ENCODE peak calls at places on chromosomes 6 and 20, in five cellular contexts. E is brain microvascular endothelial cell, I is psoas muscle, A is endodermal cell, Y is fibroblast of mammary gland. K is an unnamed sample.

GRCh38 chr6:155234687-155235543 is 28.9 kb upstream of the CLDN20 start:
- DNase-seq in Y (no peak), E (no peak), A (peak), I (no peak), K (no peak)

GRCh38 chr6:5084787-5085637 is at the start of gene PPP1R3G:
- DNase-seq in A (peak), Y (peak), I (peak), E (peak), K (peak)

GRCh38 chr6:134060491-134061106 is 8.2 kb upstream of the SLC2A12 start:
- DNase-seq in E (peak), Y (peak), A (peak), I (no peak), K (peak)

GRCh38 chr6:84033523-84034451 is at the start of gene MRAP2:
- DNase-seq in Y (peak), E (peak), A (peak), I (no peak), K (peak)

GRCh38 chr6:137631323-137631722 is 137.1 kb upstream of the OLIG3 start:
- DNase-seq in A (no peak), I (no peak), E (no peak), Y (no peak), K (peak)

GRCh38 chr6:132798820-132799538 is 542 bp upstream of the SLC18B1 start:
- DNase-seq in Y (peak), E (peak), A (peak), I (peak), K (peak)

GRCh38 chr6:15628499-15629131 is 34.2 kb downstream of the DTNBP1 start:
- DNase-seq in E (peak), A (no peak), Y (peak), I (no peak), K (peak)

GRCh38 chr6:161418458-161418945 is 144.6 kb upstream of the AGPAT4 start:
- DNase-seq in E (peak), A (peak), I (no peak), Y (peak), K (peak)

GRCh38 chr20:7650481-7650880 is 289.8 kb downstream of the HAO1 start:
- DNase-seq in Y (peak), E (peak), A (no peak), I (no peak), K (no peak)

GRCh38 chr6:85516168-85516567 is 66.3 kb downstream of the NT5E start:
- DNase-seq in I (no peak), Y (no peak), E (no peak), A (no peak), K (peak)

GRCh38 chr6:148934956-148935355 is 188.1 kb downstream of the UST start:
- DNase-seq in I (no peak), Y (peak), A (no peak), E (no peak), K (no peak)

GRCh38 chr20:20690676-20691476 is 21.6 kb downstream of the RALGAPA2 start:
- DNase-seq in E (no peak), Y (peak), A (no peak), I (no peak), K (no peak)

GRCh38 chr6:18115356-18115755 is 7.1 kb downstream of the NHLRC1 start:
- DNase-seq in I (no peak), Y (no peak), E (no peak), A (no peak), K (peak)

GRCh38 chr20:22795455-22795854 is 211.1 kb upstream of the FOXA2 start:
- DNase-seq in Y (peak), A (no peak), E (no peak), I (no peak), K (no peak)

GRCh38 chr6:107083921-107084320 is 31.4 kb downstream of the BEND3 start:
- DNase-seq in E (no peak), A (peak), I (no peak), Y (no peak), K (no peak)

GRCh38 chr6:56851104-56851503 is 103.8 kb upstream of the BEND6 start:
- DNase-seq in Y (peak), E (peak), I (no peak), A (peak), K (peak)

DNA sequence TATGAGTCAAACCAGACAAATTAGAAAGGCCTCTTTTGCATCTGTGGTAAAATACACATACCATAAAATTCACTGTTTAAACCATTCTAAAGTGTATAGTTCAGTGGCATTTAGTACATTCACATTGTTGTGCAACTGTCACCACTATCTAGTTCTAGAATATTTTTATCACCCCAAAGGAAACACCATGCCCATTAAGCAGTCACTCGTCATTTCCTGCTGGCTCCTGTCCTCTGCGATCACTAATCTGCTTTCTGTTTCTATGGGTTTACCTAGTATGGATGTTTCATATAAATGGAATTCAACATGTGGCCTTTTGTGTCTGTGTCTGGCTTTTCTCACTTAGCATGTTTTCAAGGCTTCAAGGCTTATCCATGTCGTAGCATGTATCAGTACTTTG is 269.2 kb downstream of the PHF3 start:
- DNase-seq in E (peak), I (no peak), A (no peak), Y (peak), K (peak)
- TF ChIP-seq CTCF in E (no peak), I (no peak), A (no peak), Y (no peak), K (no peak)

GRCh38 chr6:168442646-168443045 is 1.7 kb downstream of the SMOC2 start:
- DNase-seq in E (no peak), A (peak), I (no peak), Y (no peak), K (no peak)

GRCh38 chr6:168441434-168442391 is 729 bp downstream of the SMOC2 start:
- DNase-seq in E (no peak), Y (no peak), I (no peak), A (peak), K (no peak)

GRCh38 chr6:168437751-168438150 is 3.2 kb upstream of the SMOC2 start:
- DNase-seq in E (no peak), A (no peak), I (no peak), Y (no peak), K (no peak)

GRCh38 chr6:168439791-168440491 is 1.0 kb upstream of the SMOC2 start:
- DNase-seq in E (no peak), A (no peak), Y (no peak), I (no peak), K (no peak)

DNA sequence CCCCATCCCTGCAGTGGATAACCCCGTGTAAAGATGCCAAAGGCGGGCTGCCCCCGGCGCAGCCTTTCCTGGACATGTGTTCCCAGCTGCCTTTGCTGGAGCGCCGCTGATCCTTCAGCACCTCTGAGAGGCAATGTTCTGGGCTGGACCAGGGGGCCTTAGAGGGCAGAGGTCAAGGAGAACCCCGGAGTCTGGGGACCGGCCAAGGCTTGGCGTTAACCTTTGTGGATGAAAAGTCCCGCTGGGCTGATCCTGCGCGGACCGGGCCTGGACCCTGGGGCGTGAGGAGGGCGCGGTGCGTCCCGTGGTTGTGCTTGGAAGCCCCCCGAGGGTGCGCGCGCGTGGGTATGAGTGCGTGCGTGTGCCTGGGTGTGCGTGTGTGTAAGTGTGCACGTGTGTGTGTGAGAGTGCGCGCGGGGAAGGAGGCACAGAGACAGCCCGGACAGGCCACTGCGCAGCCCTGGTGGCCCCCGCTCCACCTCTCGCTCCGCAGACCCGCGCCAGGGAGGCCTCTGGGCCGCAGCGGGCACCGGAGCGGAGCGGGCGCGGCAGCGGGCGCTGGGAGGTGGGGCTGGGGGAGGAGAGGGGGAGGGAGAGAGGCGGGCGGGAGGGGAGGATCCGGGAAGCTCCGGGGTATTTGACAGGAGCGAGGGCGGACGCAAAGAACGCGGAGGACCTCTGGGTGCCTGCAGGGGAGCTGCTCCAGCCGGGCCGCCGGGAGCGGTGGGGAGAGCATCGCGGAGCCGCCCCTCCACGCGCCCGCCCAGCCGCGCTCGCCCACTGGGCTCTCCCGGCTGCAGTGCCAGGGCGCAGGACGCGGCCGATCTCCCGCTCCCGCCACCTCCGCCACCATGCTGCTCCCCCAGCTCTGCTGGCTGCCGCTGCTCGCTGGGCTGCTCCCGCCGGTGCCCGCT is at the start of gene SMOC2:
- DNase-seq in Y (no peak), I (peak), A (peak), E (no peak), K (no peak)
- H3K4me3 ChIP-seq in Y (no peak), I (peak), A (peak), E (no peak), K (no peak)

GRCh38 chr20:54188132-54188835 is 14.5 kb upstream of the CYP24A1 start:
- DNase-seq in A (no peak), E (no peak), I (no peak), Y (peak), K (no peak)
- TF ChIP-seq CTCF in A (no peak), E (no peak), I (no peak), Y (no peak), K (no peak)

GRCh38 chr20:53752971-53753879 is 159.6 kb upstream of the ZNF217 start:
- DNase-seq in I (no peak), A (no peak), Y (peak), E (no peak), K (peak)
- H3K4me3 ChIP-seq in I (no peak), A (no peak), Y (no peak), E (no peak), K (peak)

DNA sequence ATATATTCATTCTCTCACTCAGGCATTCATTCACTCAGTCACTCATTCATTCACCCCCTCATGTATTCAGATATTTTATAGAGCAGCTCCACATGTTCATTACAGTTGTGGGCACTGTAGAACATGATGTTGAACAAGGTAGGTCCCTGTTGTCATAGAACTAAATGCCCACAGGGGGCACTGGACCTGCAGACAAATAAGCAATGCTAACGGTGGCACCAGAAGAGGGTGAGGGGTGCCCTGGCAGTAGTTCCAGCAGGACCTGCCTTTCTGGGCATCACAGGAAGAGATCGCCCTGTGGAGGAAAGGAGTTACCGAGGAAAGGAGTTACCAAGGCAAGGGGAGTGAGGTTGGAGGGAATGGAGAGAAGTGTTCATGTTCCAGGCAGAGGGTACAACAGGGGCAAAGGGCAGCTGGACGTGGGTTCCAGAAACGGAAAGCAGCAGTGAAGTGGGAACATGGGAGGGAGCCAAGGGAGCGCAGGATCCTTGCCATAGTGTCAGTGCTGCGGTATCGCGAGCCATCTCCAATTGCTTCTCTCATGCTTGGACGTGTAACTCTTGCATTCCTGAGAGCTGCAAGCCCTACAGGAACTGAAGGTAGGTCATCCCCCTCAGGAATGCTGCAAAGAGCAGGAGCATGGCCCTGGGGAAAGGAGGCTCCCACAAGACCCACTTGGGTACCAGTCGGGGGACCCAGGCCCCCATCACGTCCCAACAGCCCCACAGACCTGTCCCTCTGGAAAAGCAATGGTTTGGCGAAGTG is 128.2 kb downstream of the EDN3 start:
- DNase-seq in A (peak), Y (no peak), I (no peak), E (no peak), K (no peak)
- TF ChIP-seq CTCF in A (peak), Y (no peak), I (no peak), E (no peak), K (no peak)